ENCODE peak calls at places on chromosomes 5 and 9, in ten cellular contexts. One of them, this sample, is unnamed.

GRCh38 chr5:152349683-152350526 is 55.2 kb downstream of the NMUR2 start:
- DNase-seq in A549: peak; percentile 24
- DNase-seq in heart left ventricle: no peak
- DNase-seq in lower lobe of right lung: peak; percentile 45
- DNase-seq in transverse colon: peak; percentile 8
- DNase-seq in neural progenitor cell: peak; percentile 68
- DNase-seq in hepatocyte: peak; percentile 74
- DNase-seq in naive thymus-derived CD4-positive, alpha-beta T cell: no peak
- DNase-seq in mesendoderm: peak; percentile 56
- DNase-seq in stomach: peak; percentile 61
- DNase-seq in this sample: peak; percentile 60

GRCh38 chr5:37916525-37916924 is 76.7 kb upstream of the GDNF start:
- DNase-seq in A549: no peak
- DNase-seq in heart left ventricle: no peak
- DNase-seq in lower lobe of right lung: no peak
- DNase-seq in transverse colon: no peak
- DNase-seq in neural progenitor cell: no peak
- DNase-seq in hepatocyte: no peak
- DNase-seq in naive thymus-derived CD4-positive, alpha-beta T cell: no peak
- DNase-seq in mesendoderm: no peak
- DNase-seq in stomach: no peak
- DNase-seq in this sample: no peak

GRCh38 chr5:95709967-95710650 is 21.0 kb upstream of the RHOBTB3 start:
- DNase-seq in A549: peak; percentile 32
- DNase-seq in heart left ventricle: peak; percentile 56
- DNase-seq in lower lobe of right lung: no peak
- DNase-seq in transverse colon: no peak
- DNase-seq in neural progenitor cell: peak; percentile 56
- DNase-seq in hepatocyte: peak; percentile 78
- DNase-seq in naive thymus-derived CD4-positive, alpha-beta T cell: no peak
- DNase-seq in mesendoderm: peak; percentile 98
- DNase-seq in stomach: peak; percentile 45
- DNase-seq in this sample: peak; percentile 88

GRCh38 chr9:100445161-100445902 is 18.4 kb downstream of the MSANTD3 start:
- DNase-seq in A549: no peak
- DNase-seq in heart left ventricle: no peak
- DNase-seq in lower lobe of right lung: no peak
- DNase-seq in transverse colon: no peak
- DNase-seq in neural progenitor cell: no peak
- DNase-seq in hepatocyte: no peak
- DNase-seq in naive thymus-derived CD4-positive, alpha-beta T cell: no peak
- DNase-seq in mesendoderm: no peak
- DNase-seq in stomach: no peak
- DNase-seq in this sample: no peak

GRCh38 chr5:78497573-78498533 is 137.4 kb downstream of the SCAMP1 start:
- DNase-seq in A549: no peak
- DNase-seq in heart left ventricle: no peak
- DNase-seq in lower lobe of right lung: no peak
- DNase-seq in transverse colon: no peak
- DNase-seq in neural progenitor cell: no peak
- DNase-seq in hepatocyte: no peak
- DNase-seq in naive thymus-derived CD4-positive, alpha-beta T cell: no peak
- DNase-seq in mesendoderm: no peak
- DNase-seq in stomach: no peak
- DNase-seq in this sample: no peak

GRCh38 chr5:116900793-116901192 is 326.2 kb upstream of the SEMA6A start:
- DNase-seq in A549: no peak
- DNase-seq in heart left ventricle: no peak
- DNase-seq in lower lobe of right lung: no peak
- DNase-seq in transverse colon: no peak
- DNase-seq in neural progenitor cell: no peak
- DNase-seq in hepatocyte: no peak
- DNase-seq in naive thymus-derived CD4-positive, alpha-beta T cell: no peak
- DNase-seq in mesendoderm: no peak
- DNase-seq in stomach: no peak
- DNase-seq in this sample: no peak

GRCh38 chr9:110742741-110743371 is 74.3 kb downstream of the MUSK start:
- DNase-seq in A549: no peak
- DNase-seq in heart left ventricle: no peak
- DNase-seq in lower lobe of right lung: no peak
- DNase-seq in transverse colon: no peak
- DNase-seq in neural progenitor cell: peak; percentile 84
- DNase-seq in hepatocyte: no peak
- DNase-seq in naive thymus-derived CD4-positive, alpha-beta T cell: no peak
- DNase-seq in mesendoderm: peak; percentile 52
- DNase-seq in stomach: no peak
- DNase-seq in this sample: no peak

GRCh38 chr5:97846646-97847045 is 663.6 kb upstream of the RIOK2 start:
- DNase-seq in A549: no peak
- DNase-seq in heart left ventricle: no peak
- DNase-seq in lower lobe of right lung: no peak
- DNase-seq in transverse colon: no peak
- DNase-seq in neural progenitor cell: no peak
- DNase-seq in hepatocyte: no peak
- DNase-seq in naive thymus-derived CD4-positive, alpha-beta T cell: no peak
- DNase-seq in mesendoderm: no peak
- DNase-seq in stomach: no peak
- DNase-seq in this sample: no peak

GRCh38 chr5:109945097-109945678 is 255.5 kb downstream of the MAN2A1 start:
- DNase-seq in A549: no peak
- DNase-seq in heart left ventricle: no peak
- DNase-seq in lower lobe of right lung: no peak
- DNase-seq in transverse colon: no peak
- DNase-seq in neural progenitor cell: peak; percentile 29
- DNase-seq in hepatocyte: no peak
- DNase-seq in naive thymus-derived CD4-positive, alpha-beta T cell: no peak
- DNase-seq in mesendoderm: no peak
- DNase-seq in stomach: no peak
- DNase-seq in this sample: no peak

GRCh38 chr5:44536650-44537260 is 147.5 kb upstream of the FGF10 start:
- DNase-seq in A549: peak; percentile 29
- DNase-seq in heart left ventricle: no peak
- DNase-seq in lower lobe of right lung: no peak
- DNase-seq in transverse colon: no peak
- DNase-seq in neural progenitor cell: peak; percentile 51
- DNase-seq in hepatocyte: peak; percentile 68
- DNase-seq in naive thymus-derived CD4-positive, alpha-beta T cell: no peak
- DNase-seq in mesendoderm: peak; percentile 62
- DNase-seq in stomach: peak; percentile 30
- DNase-seq in this sample: peak; percentile 42

GRCh38 chr5:137016783-137017324 is 482.3 kb downstream of the SPOCK1 start:
- DNase-seq in A549: peak; percentile 7
- DNase-seq in heart left ventricle: no peak
- DNase-seq in lower lobe of right lung: no peak
- DNase-seq in transverse colon: no peak
- DNase-seq in neural progenitor cell: peak; percentile 20
- DNase-seq in hepatocyte: no peak
- DNase-seq in naive thymus-derived CD4-positive, alpha-beta T cell: no peak
- DNase-seq in mesendoderm: peak; percentile 71
- DNase-seq in stomach: no peak
- DNase-seq in this sample: no peak

GRCh38 chr9:104463864-104464263 is 40.2 kb upstream of the OR13F1 start:
- DNase-seq in A549: no peak
- DNase-seq in heart left ventricle: no peak
- DNase-seq in lower lobe of right lung: no peak
- DNase-seq in transverse colon: no peak
- DNase-seq in neural progenitor cell: no peak
- DNase-seq in hepatocyte: no peak
- DNase-seq in naive thymus-derived CD4-positive, alpha-beta T cell: no peak
- DNase-seq in mesendoderm: no peak
- DNase-seq in stomach: no peak
- DNase-seq in this sample: no peak

GRCh38 chr5:169181785-169182184 is 119.2 kb downstream of the SLIT3 start:
- DNase-seq in A549: peak; percentile 53
- DNase-seq in heart left ventricle: no peak
- DNase-seq in lower lobe of right lung: no peak
- DNase-seq in transverse colon: no peak
- DNase-seq in neural progenitor cell: no peak
- DNase-seq in hepatocyte: no peak
- DNase-seq in naive thymus-derived CD4-positive, alpha-beta T cell: no peak
- DNase-seq in mesendoderm: no peak
- DNase-seq in stomach: no peak
- DNase-seq in this sample: no peak

DNA sequence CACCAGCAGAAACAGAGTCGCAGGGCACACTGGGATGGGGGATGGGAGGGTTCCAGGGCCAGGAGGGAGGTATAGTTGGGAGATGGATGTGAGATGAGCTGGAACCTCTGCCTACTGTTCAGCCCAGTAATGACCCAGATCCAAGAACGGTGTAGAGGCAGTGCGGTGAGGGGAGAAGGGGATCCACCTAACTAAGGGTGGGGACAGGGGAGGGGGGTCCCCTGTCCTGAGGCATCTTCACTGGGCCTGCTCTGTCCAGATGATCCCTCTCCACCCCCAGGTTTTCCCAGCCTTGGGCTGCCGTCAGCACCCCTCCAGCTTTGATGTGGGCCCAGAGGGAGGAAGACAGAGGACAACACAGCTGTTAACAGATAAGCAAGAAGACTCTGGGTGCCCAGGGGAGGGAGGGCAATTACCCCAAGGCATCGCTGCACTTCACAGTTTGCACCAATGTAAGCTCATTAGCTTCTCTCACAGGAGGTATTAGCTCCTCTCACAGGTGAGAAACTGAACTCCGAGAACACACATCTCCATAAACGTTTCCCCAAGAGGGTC is 19.3 kb downstream of the BICD2 start:
- DNase-seq in A549: no peak
- DNase-seq in heart left ventricle: no peak
- DNase-seq in lower lobe of right lung: no peak
- DNase-seq in transverse colon: no peak
- DNase-seq in neural progenitor cell: no peak
- DNase-seq in hepatocyte: no peak
- DNase-seq in naive thymus-derived CD4-positive, alpha-beta T cell: no peak
- DNase-seq in mesendoderm: peak; percentile 47
- DNase-seq in stomach: no peak
- DNase-seq in this sample: no peak
- H3K4me1 ChIP-seq in A549: peaks cover 24% of the 10 kb centered on the region
- H3K4me1 ChIP-seq in heart left ventricle: peaks cover 83% of the 10 kb centered on the region
- H3K4me1 ChIP-seq in lower lobe of right lung: peaks cover 74% of the 10 kb centered on the region
- H3K4me1 ChIP-seq in transverse colon: peaks cover 30% of the 10 kb centered on the region
- H3K4me1 ChIP-seq in neural progenitor cell: peaks cover 13% of the 10 kb centered on the region
- H3K4me1 ChIP-seq in hepatocyte: peaks cover 5% of the 10 kb centered on the region
- H3K4me1 ChIP-seq in naive thymus-derived CD4-positive, alpha-beta T cell: peaks cover 7% of the 10 kb centered on the region
- H3K4me1 ChIP-seq in mesendoderm: peaks cover 17% of the 10 kb centered on the region
- H3K4me1 ChIP-seq in stomach: peaks cover 42% of the 10 kb centered on the region
- H3K4me1 ChIP-seq in this sample: peaks cover 7% of the 10 kb centered on the region

GRCh38 chr5:111755264-111755941 is 1.6 kb downstream of the NREP start:
- DNase-seq in A549: no peak
- DNase-seq in heart left ventricle: no peak
- DNase-seq in lower lobe of right lung: no peak
- DNase-seq in transverse colon: no peak
- DNase-seq in neural progenitor cell: no peak
- DNase-seq in hepatocyte: no peak
- DNase-seq in naive thymus-derived CD4-positive, alpha-beta T cell: no peak
- DNase-seq in mesendoderm: no peak
- DNase-seq in stomach: no peak
- DNase-seq in this sample: no peak

GRCh38 chr5:111755942-111756353 is 1.0 kb downstream of the NREP start:
- DNase-seq in A549: no peak
- DNase-seq in heart left ventricle: no peak
- DNase-seq in lower lobe of right lung: no peak
- DNase-seq in transverse colon: no peak
- DNase-seq in neural progenitor cell: peak; percentile 34
- DNase-seq in hepatocyte: no peak
- DNase-seq in naive thymus-derived CD4-positive, alpha-beta T cell: no peak
- DNase-seq in mesendoderm: peak; percentile 33
- DNase-seq in stomach: no peak
- DNase-seq in this sample: no peak

GRCh38 chr5:111756701-111757581 is at the start of gene NREP:
- DNase-seq in A549: peak; percentile 91
- DNase-seq in heart left ventricle: peak; percentile 95
- DNase-seq in lower lobe of right lung: peak; percentile 94
- DNase-seq in transverse colon: peak; percentile 86
- DNase-seq in neural progenitor cell: peak; percentile 93
- DNase-seq in hepatocyte: peak; percentile 98
- DNase-seq in naive thymus-derived CD4-positive, alpha-beta T cell: peak; percentile 78
- DNase-seq in mesendoderm: peak; percentile 97
- DNase-seq in stomach: peak; percentile 91
- DNase-seq in this sample: peak; percentile 74

GRCh38 chr5:111752426-111752965 is 4.5 kb downstream of the NREP start:
- DNase-seq in A549: no peak
- DNase-seq in heart left ventricle: no peak
- DNase-seq in lower lobe of right lung: no peak
- DNase-seq in transverse colon: no peak
- DNase-seq in neural progenitor cell: no peak
- DNase-seq in hepatocyte: no peak
- DNase-seq in naive thymus-derived CD4-positive, alpha-beta T cell: no peak
- DNase-seq in mesendoderm: no peak
- DNase-seq in stomach: no peak
- DNase-seq in this sample: no peak

GRCh38 chr5:111754190-111754589 is 2.8 kb downstream of the NREP start:
- DNase-seq in A549: no peak
- DNase-seq in heart left ventricle: no peak
- DNase-seq in lower lobe of right lung: no peak
- DNase-seq in transverse colon: no peak
- DNase-seq in neural progenitor cell: no peak
- DNase-seq in hepatocyte: no peak
- DNase-seq in naive thymus-derived CD4-positive, alpha-beta T cell: no peak
- DNase-seq in mesendoderm: no peak
- DNase-seq in stomach: no peak
- DNase-seq in this sample: no peak
- H3K4me1 ChIP-seq in A549: peaks cover 6% of the 10 kb centered on the region
- H3K4me1 ChIP-seq in heart left ventricle: peaks cover 50% of the 10 kb centered on the region
- H3K4me1 ChIP-seq in lower lobe of right lung: peaks cover 24% of the 10 kb centered on the region
- H3K4me1 ChIP-seq in transverse colon: no peaks in the 10 kb centered on the region
- H3K4me1 ChIP-seq in neural progenitor cell: peaks cover 44% of the 10 kb centered on the region
- H3K4me1 ChIP-seq in hepatocyte: peaks cover 14% of the 10 kb centered on the region
- H3K4me1 ChIP-seq in naive thymus-derived CD4-positive, alpha-beta T cell: peaks cover 4% of the 10 kb centered on the region
- H3K4me1 ChIP-seq in mesendoderm: no peaks in the 10 kb centered on the region
- H3K4me1 ChIP-seq in stomach: no peaks in the 10 kb centered on the region
- H3K4me1 ChIP-seq in this sample: peaks cover 11% of the 10 kb centered on the region

DNA sequence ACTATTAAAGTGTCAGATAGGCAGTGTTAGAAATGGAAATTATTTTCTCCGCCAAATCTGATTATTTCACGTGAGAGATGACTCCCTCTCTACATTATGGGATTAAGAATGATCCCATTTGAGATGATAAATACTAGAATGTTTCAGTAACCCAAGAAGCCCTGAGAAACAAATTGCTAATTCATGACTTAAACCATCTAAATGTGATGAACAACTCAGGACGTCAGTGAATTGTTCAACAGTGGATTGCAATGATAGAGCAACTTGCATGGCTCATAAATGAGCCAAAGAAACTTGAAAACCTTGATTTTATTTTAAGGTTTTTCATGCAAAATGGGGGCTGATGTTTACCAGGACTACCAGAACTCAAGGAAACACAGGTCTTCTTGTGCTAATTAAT is 350.5 kb upstream of the WWC1 start:
- DNase-seq in A549: no peak
- DNase-seq in heart left ventricle: no peak
- DNase-seq in lower lobe of right lung: no peak
- DNase-seq in transverse colon: no peak
- DNase-seq in neural progenitor cell: no peak
- DNase-seq in hepatocyte: no peak
- DNase-seq in naive thymus-derived CD4-positive, alpha-beta T cell: no peak
- DNase-seq in mesendoderm: no peak
- DNase-seq in stomach: no peak
- DNase-seq in this sample: no peak
- H3K4me1 ChIP-seq in A549: no peaks in the 10 kb centered on the region
- H3K4me1 ChIP-seq in heart left ventricle: peaks cover 40% of the 10 kb centered on the region
- H3K4me1 ChIP-seq in lower lobe of right lung: no peaks in the 10 kb centered on the region
- H3K4me1 ChIP-seq in transverse colon: no peaks in the 10 kb centered on the region
- H3K4me1 ChIP-seq in neural progenitor cell: no peaks in the 10 kb centered on the region
- H3K4me1 ChIP-seq in hepatocyte: no peaks in the 10 kb centered on the region
- H3K4me1 ChIP-seq in naive thymus-derived CD4-positive, alpha-beta T cell: no peaks in the 10 kb centered on the region
- H3K4me1 ChIP-seq in mesendoderm: no peaks in the 10 kb centered on the region
- H3K4me1 ChIP-seq in stomach: no peaks in the 10 kb centered on the region
- H3K4me1 ChIP-seq in this sample: peaks cover 15% of the 10 kb centered on the region

GRCh38 chr5:113806250-113806649 is 292.8 kb downstream of the YTHDC2 start:
- DNase-seq in A549: no peak
- DNase-seq in heart left ventricle: no peak
- DNase-seq in lower lobe of right lung: no peak
- DNase-seq in transverse colon: no peak
- DNase-seq in neural progenitor cell: peak; percentile 45
- DNase-seq in hepatocyte: no peak
- DNase-seq in naive thymus-derived CD4-positive, alpha-beta T cell: no peak
- DNase-seq in mesendoderm: peak; percentile 65
- DNase-seq in stomach: no peak
- DNase-seq in this sample: no peak
- H3K4me1 ChIP-seq in A549: no peaks in the 10 kb centered on the region
- H3K4me1 ChIP-seq in heart left ventricle: peaks cover 6% of the 10 kb centered on the region
- H3K4me1 ChIP-seq in lower lobe of right lung: peaks cover 18% of the 10 kb centered on the region
- H3K4me1 ChIP-seq in transverse colon: no peaks in the 10 kb centered on the region
- H3K4me1 ChIP-seq in neural progenitor cell: peaks cover 29% of the 10 kb centered on the region
- H3K4me1 ChIP-seq in hepatocyte: peaks cover 22% of the 10 kb centered on the region
- H3K4me1 ChIP-seq in naive thymus-derived CD4-positive, alpha-beta T cell: no peaks in the 10 kb centered on the region
- H3K4me1 ChIP-seq in mesendoderm: no peaks in the 10 kb centered on the region
- H3K4me1 ChIP-seq in stomach: peaks cover 5% of the 10 kb centered on the region
- H3K4me1 ChIP-seq in this sample: no peaks in the 10 kb centered on the region